ENCODE peak calls at places on chromosome 1, in five cellular contexts. One of them, this sample, is unnamed.

GRCh38 chr1:95309031-95309459 is 75.0 kb downstream of the RWDD3 start:
- DNase-seq in AG04450: no peak
- DNase-seq in neural progenitor cell: peak; percentile 80
- DNase-seq in pancreas: no peak
- DNase-seq in ACHN: peak; percentile 46
- DNase-seq in this sample: no peak

GRCh38 chr1:231420299-231420958 is 1.7 kb downstream of the EGLN1 start:
- DNase-seq in pancreas: no peak
- DNase-seq in AG04450: no peak
- DNase-seq in ACHN: no peak
- DNase-seq in neural progenitor cell: peak; percentile 27
- DNase-seq in this sample: no peak

GRCh38 chr1:243447844-243448243 is 192.0 kb downstream of the SDCCAG8 start:
- DNase-seq in AG04450: no peak
- DNase-seq in pancreas: no peak
- DNase-seq in neural progenitor cell: no peak
- DNase-seq in ACHN: no peak
- DNase-seq in this sample: no peak

GRCh38 chr1:203186446-203187305 is at the start of gene CHI3L1:
- DNase-seq in AG04450: no peak
- DNase-seq in neural progenitor cell: no peak
- DNase-seq in pancreas: peak; percentile 23
- DNase-seq in ACHN: no peak
- DNase-seq in this sample: no peak

GRCh38 chr1:36366091-36366661 is 19.5 kb downstream of the STK40 start:
- DNase-seq in pancreas: no peak
- DNase-seq in AG04450: no peak
- DNase-seq in ACHN: no peak
- DNase-seq in neural progenitor cell: peak; percentile 78
- DNase-seq in this sample: no peak

GRCh38 chr1:93322349-93322748 is 23.4 kb upstream of the DR1 start:
- DNase-seq in ACHN: no peak
- DNase-seq in neural progenitor cell: no peak
- DNase-seq in pancreas: no peak
- DNase-seq in AG04450: no peak
- DNase-seq in this sample: no peak

GRCh38 chr1:231318568-231318967 is 19.1 kb downstream of the EXOC8 start:
- DNase-seq in neural progenitor cell: no peak
- DNase-seq in pancreas: no peak
- DNase-seq in ACHN: no peak
- DNase-seq in AG04450: no peak
- DNase-seq in this sample: no peak

GRCh38 chr1:25562101-25562927 is 18.9 kb downstream of the LDLRAP1 start:
- DNase-seq in ACHN: no peak
- DNase-seq in AG04450: no peak
- DNase-seq in neural progenitor cell: no peak
- DNase-seq in pancreas: no peak
- DNase-seq in this sample: no peak

GRCh38 chr1:42319871-42320484 is 15.1 kb downstream of the FOXJ3 start:
- DNase-seq in pancreas: no peak
- DNase-seq in ACHN: no peak
- DNase-seq in neural progenitor cell: no peak
- DNase-seq in AG04450: no peak
- DNase-seq in this sample: no peak

This sample was measured in non-pigmented ciliary epithelial cell.